ENCODE peak calls at places on chromosome 6, in eight cellular contexts. E is IMR-90, B is heart right ventricle, G is ascending aorta, U is testis, F is DND-41, A is right cardiac atrium, T is mammary epithelial cell. Q is an unnamed sample.
A peak's percentile ranks its signal among the peaks of the same experiment; 100 is the strongest.

GRCh38 chr6:151592449-151593169 is 98.8 kb downstream of the CCDC170 start:
- DNase-seq in G (no peak), E (no peak), B (no peak), T (no peak), F (no peak), U (no peak), A (no peak), Q (no peak)

GRCh38 chr6:124958759-124959354 is 3.4 kb upstream of the RNF217 start:
- DNase-seq in E (peak; percentile 52), F (no peak), A (no peak), T (peak; percentile 78), G (no peak), B (no peak), U (no peak), Q (no peak)

GRCh38 chr6:3633711-3634110 is 117.8 kb downstream of the PXDC1 start:
- DNase-seq in E (no peak), A (no peak), U (no peak), F (no peak), T (no peak), G (no peak), B (no peak), Q (no peak)

GRCh38 chr6:120671519-120671918 is 662.8 kb downstream of the TBC1D32 start:
- DNase-seq in G (no peak), T (no peak), U (no peak), F (no peak), E (no peak), B (no peak), A (no peak), Q (no peak)

GRCh38 chr6:40473026-40473425 is 114.1 kb downstream of the LRFN2 start:
- DNase-seq in F (no peak), G (no peak), T (no peak), U (no peak), E (no peak), A (no peak), B (no peak), Q (no peak)

GRCh38 chr6:159826968-159827647 is 27.0 kb downstream of the PNLDC1 start:
- DNase-seq in B (no peak), T (no peak), G (no peak), E (no peak), F (no peak), U (no peak), A (peak; percentile 18), Q (no peak)

GRCh38 chr6:10633216-10633615 is 61.2 kb downstream of the C6orf52 start:
- DNase-seq in T (peak; percentile 94), G (no peak), B (no peak), A (no peak), U (no peak), F (no peak), E (peak; percentile 75), Q (no peak)

GRCh38 chr6:5764401-5764955 is 242.2 kb downstream of the NRN1 start:
- DNase-seq in F (no peak), G (peak; percentile 79), B (peak; percentile 80), A (peak; percentile 64), T (no peak), E (peak; percentile 78), U (no peak), Q (no peak)

DNA sequence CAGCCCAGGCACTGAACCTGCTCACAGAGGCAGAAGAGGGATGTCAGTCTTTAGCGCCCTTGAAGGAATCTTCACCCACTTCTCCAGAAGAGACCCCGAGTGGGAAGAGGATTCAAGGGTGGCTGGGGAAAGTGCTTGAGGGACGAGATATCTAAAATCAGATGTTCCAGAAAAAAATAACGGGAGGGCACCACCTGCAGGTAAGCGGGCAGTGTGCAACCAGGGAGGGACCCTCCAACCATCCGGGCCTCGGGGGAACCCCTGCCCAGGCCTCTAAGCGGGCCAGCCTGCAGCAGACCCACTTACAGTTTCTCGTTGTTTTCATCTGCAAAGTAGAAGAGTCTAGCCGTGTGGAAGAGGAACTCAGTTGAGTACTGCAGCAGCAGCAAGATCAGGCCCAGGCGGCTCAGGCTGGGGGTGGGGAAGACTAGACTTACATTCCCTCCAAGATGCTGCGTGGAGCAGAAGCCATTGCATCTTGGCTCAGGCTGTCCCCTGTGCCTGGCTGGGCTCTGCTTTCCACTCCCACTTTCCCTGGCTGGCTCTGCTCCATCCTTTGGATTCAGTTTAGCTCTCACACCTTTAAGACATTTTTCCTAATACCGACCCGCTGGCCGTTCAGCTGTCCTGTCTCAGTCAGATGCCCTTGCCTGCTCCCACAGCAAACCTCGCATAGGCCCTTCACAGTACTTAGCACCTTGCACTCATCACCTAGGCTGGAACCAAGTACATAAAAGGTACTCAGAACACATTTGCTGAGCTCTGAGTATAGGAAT is 70.9 kb downstream of the TRAM2 start:
- DNase-seq in F (no peak), U (peak; percentile 53), G (no peak), T (no peak), B (no peak), E (no peak), A (peak; percentile 61), Q (no peak)
- H3K27ac ChIP-seq in F (no peak overlapping the region), U (no peak overlapping the region), G (peak overlapping the region; percentile 72), T (no peak overlapping the region), B (no peak overlapping the region), E (no peak overlapping the region), A (no peak overlapping the region), Q (no peak overlapping the region)

GRCh38 chr6:42025066-42025789 is 25.1 kb upstream of the TAF8 start:
- DNase-seq in T (no peak), E (no peak), U (no peak), F (no peak), A (no peak), G (no peak), B (no peak), Q (no peak)

GRCh38 chr6:42025790-42026311 is 24.5 kb upstream of the TAF8 start:
- DNase-seq in A (no peak), F (no peak), U (no peak), E (no peak), B (no peak), T (no peak), G (no peak), Q (no peak)

GRCh38 chr6:42020967-42021366 is 29.4 kb upstream of the TAF8 start:
- DNase-seq in T (no peak), A (no peak), F (no peak), U (no peak), B (no peak), G (no peak), E (no peak), Q (no peak)

GRCh38 chr6:42021847-42022754 is 28.2 kb upstream of the TAF8 start:
- DNase-seq in T (no peak), F (peak; percentile 96), A (no peak), G (no peak), B (no peak), E (no peak), U (no peak), Q (peak; percentile 85)

GRCh38 chr6:42022755-42023384 is 27.5 kb upstream of the TAF8 start:
- DNase-seq in G (no peak), F (no peak), B (no peak), T (no peak), A (no peak), E (no peak), U (no peak), Q (no peak)
- H3K4me1 ChIP-seq in G (no peaks in the 10 kb centered on the region), F (peaks cover 84% of the 10 kb centered on the region), B (peaks cover 1% of the 10 kb centered on the region), T (no peaks in the 10 kb centered on the region), A (peaks cover 8% of the 10 kb centered on the region), E (no peaks in the 10 kb centered on the region), U (peaks cover 17% of the 10 kb centered on the region), Q (peaks cover 85% of the 10 kb centered on the region)

GRCh38 chr6:37258716-37259115 is 772 bp upstream of the TMEM217 start:
- DNase-seq in U (no peak), E (no peak), G (no peak), B (no peak), A (no peak), F (no peak), T (no peak), Q (no peak)

GRCh38 chr6:37259191-37259590 is 1.2 kb upstream of the TMEM217 start:
- DNase-seq in B (no peak), U (no peak), G (no peak), A (no peak), T (peak; percentile 61), E (peak; percentile 50), F (no peak), Q (peak; percentile 41)

GRCh38 chr6:37261198-37261597 is 3.3 kb upstream of the TMEM217 start:
- DNase-seq in E (no peak), B (no peak), T (no peak), U (no peak), F (no peak), A (no peak), G (no peak), Q (no peak)

GRCh38 chr6:37258405-37258704 is 411 bp upstream of the TMEM217 start:
- DNase-seq in A (no peak), B (no peak), G (no peak), E (no peak), T (no peak), F (no peak), U (no peak), Q (no peak)

GRCh38 chr6:37260063-37260843 is 2.3 kb upstream of the TMEM217 start:
- DNase-seq in B (no peak), E (no peak), G (no peak), A (no peak), U (no peak), T (no peak), F (no peak), Q (no peak)
- H3K4me3 ChIP-seq in B (no peak overlapping the region), E (no peak overlapping the region), G (no peak overlapping the region), A (no peak overlapping the region), U (no peak overlapping the region), T (no peak overlapping the region), F (no peak overlapping the region), Q (no peak overlapping the region)

GRCh38 chr6:99605074-99605726 is 1.4 kb upstream of the PRDM13 start:
- DNase-seq in B (no peak), E (no peak), F (no peak), U (no peak), T (no peak), G (no peak), A (peak; percentile 36), Q (no peak)

GRCh38 chr6:99602519-99603420 is 3.9 kb upstream of the PRDM13 start:
- DNase-seq in A (peak; percentile 52), F (no peak), B (no peak), U (no peak), T (no peak), E (no peak), G (no peak), Q (no peak)

GRCh38 chr6:99603421-99604160 is 3.0 kb upstream of the PRDM13 start:
- DNase-seq in E (peak; percentile 8), B (no peak), F (no peak), T (no peak), G (no peak), A (peak; percentile 65), U (no peak), Q (no peak)

GRCh38 chr6:99605911-99606669 is 543 bp upstream of the PRDM13 start:
- DNase-seq in B (no peak), E (no peak), T (no peak), F (no peak), A (no peak), G (no peak), U (no peak), Q (no peak)

DNA sequence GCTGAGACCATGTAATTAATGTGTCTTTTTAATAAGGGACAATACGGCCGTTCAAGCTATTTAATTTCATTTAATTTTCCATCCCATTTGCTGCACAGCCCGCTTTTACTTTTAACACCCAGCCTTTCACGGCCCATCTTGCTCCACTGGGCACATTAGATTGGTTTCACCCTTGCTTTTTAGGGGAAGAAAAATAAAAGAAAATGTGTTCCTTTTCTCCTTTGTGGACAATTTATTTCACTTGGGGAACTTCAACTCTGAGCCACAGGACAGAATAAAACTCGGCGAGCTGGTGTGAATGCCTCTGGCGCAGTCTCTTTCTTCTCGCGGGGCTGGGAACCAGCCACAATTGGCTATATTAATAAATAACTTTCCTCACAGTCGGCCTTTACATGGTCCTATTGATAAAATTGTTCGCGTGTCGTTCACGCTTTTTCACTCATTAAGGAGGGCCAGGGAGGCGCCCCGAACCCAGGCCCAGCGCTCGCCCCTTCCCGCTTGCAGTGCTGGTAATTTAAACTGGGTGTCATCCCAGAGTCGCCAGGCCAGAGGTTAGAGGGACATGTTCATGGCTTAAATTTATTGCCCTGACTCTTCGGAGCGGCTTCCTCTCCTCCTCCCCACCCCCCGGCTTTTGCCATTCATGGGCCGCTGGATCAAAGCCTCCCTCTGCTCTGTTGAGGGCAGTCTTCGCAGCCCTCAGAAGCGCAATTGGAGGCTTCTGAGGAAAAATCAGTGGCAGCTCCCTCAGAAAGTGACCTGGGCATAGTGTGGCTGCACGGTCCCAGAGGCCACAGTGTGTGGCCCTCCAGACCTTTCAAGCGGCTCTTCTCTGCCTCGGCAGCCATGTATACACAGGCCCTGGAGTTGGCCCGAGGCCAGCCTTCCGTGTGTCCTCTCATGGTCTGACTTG is 2.2 kb upstream of the PRDM13 start:
- DNase-seq in T (no peak), U (no peak), G (no peak), B (no peak), E (no peak), F (no peak), A (peak; percentile 55), Q (no peak)
- H3K27ac ChIP-seq in T (no peak overlapping the region), U (no peak overlapping the region), G (no peak overlapping the region), B (no peak overlapping the region), E (no peak overlapping the region), F (no peak overlapping the region), A (no peak overlapping the region), Q (no peak overlapping the region)

Q was measured in CD4-positive, alpha-beta memory T cell.